ENCODE peak calls at places on chromosomes 3 and 15, in five cellular contexts. C, T, A, P and D are unnamed samples.

GRCh38 chr3:129358177-129359101 is 70.0 kb downstream of the EFCAB12 start:
- DNase-seq in P (no peak), T (no peak), C (no peak), A (no peak), D (no peak)

GRCh38 chr3:185423178-185423577 is 60.2 kb downstream of the MAP3K13 start:
- DNase-seq in A (no peak), P (no peak), T (no peak), C (peak), D (no peak)

GRCh38 chr3:72306800-72307341 is 521.9 kb upstream of the PROK2 start:
- DNase-seq in C (peak), A (no peak), T (no peak), P (peak), D (no peak)

GRCh38 chr15:68672781-68673205 is 94.0 kb downstream of the CORO2B start:
- DNase-seq in C (no peak), P (peak), T (no peak), A (no peak), D (no peak)

GRCh38 chr3:128323206-128324081 is 143.2 kb downstream of the DNAJB8 start:
- DNase-seq in C (no peak), P (no peak), T (no peak), A (no peak), D (peak)

GRCh38 chr15:52104532-52105004 is 8.0 kb downstream of the BCL2L10 start:
- DNase-seq in T (no peak), C (no peak), P (no peak), A (no peak), D (no peak)

GRCh38 chr3:42117175-42118008 is 26.2 kb downstream of the TRAK1 start:
- DNase-seq in P (peak), C (no peak), A (no peak), T (no peak), D (no peak)

GRCh38 chr3:120791958-120792357 is 49.4 kb downstream of the GTF2E1 start:
- DNase-seq in A (no peak), C (no peak), P (no peak), T (no peak), D (no peak)

GRCh38 chr15:67736810-67737209 is 88.5 kb upstream of the SKOR1 start:
- DNase-seq in T (no peak), A (no peak), C (peak), P (no peak), D (no peak)

GRCh38 chr3:176574736-176575135 is 622.5 kb downstream of the TBL1XR1 start:
- DNase-seq in P (no peak), C (no peak), A (no peak), T (no peak), D (no peak)

GRCh38 chr3:17795733-17796132 is 53.3 kb upstream of the TBC1D5 start:
- DNase-seq in C (no peak), T (no peak), A (no peak), P (no peak), D (no peak)

GRCh38 chr3:122263058-122263457 is 62.0 kb upstream of the CSTA start:
- DNase-seq in C (no peak), T (no peak), P (peak), A (no peak), D (no peak)

GRCh38 chr3:45773044-45773443 is 23.3 kb downstream of the SLC6A20 start:
- DNase-seq in A (no peak), T (no peak), P (no peak), C (no peak), D (no peak)

GRCh38 chr3:197901626-197902025 is 48.4 kb upstream of the RPL35A start:
- DNase-seq in C (no peak), T (no peak), A (no peak), P (no peak), D (no peak)

GRCh38 chr3:13015286-13016082 is 57.7 kb downstream of the IQSEC1 start:
- DNase-seq in C (no peak), P (no peak), A (no peak), T (no peak), D (no peak)

GRCh38 chr3:129500334-129500658 is 28.1 kb upstream of the RHO start:
- DNase-seq in P (no peak), A (no peak), C (no peak), T (no peak), D (no peak)

GRCh38 chr3:110362756-110363155 is 708.9 kb upstream of the NECTIN3 start:
- DNase-seq in T (no peak), A (no peak), C (no peak), P (no peak), D (no peak)

GRCh38 chr3:55163421-55163820 is 235.6 kb upstream of the LRTM1 start:
- DNase-seq in T (no peak), P (no peak), C (no peak), A (no peak), D (no peak)

GRCh38 chr15:58243083-58243482 is 104.9 kb downstream of the AQP9 start:
- DNase-seq in P (no peak), A (no peak), C (peak), T (no peak), D (no peak)

GRCh38 chr3:8942115-8942514 is 21.2 kb downstream of the RAD18 start:
- DNase-seq in P (no peak), T (no peak), A (no peak), C (no peak), D (no peak)

GRCh38 chr3:119639494-119640350 is 20.7 kb downstream of the POPDC2 start:
- DNase-seq in T (no peak), P (no peak), C (no peak), A (no peak), D (no peak)

GRCh38 chr15:88701561-88702095 is 62.8 kb downstream of the ISG20 start:
- DNase-seq in P (peak), C (no peak), T (no peak), A (no peak), D (no peak)

GRCh38 chr15:58564967-58565366 is 133.2 kb downstream of the LIPC start:
- DNase-seq in C (no peak), T (no peak), A (no peak), P (no peak), D (no peak)

GRCh38 chr3:12395349-12396012 is 88.8 kb upstream of the TSEN2 start:
- DNase-seq in P (no peak), C (no peak), T (no peak), A (no peak), D (no peak)

GRCh38 chr3:108096506-108097325 is 5.9 kb upstream of the CD47 start:
- DNase-seq in A (no peak), T (no peak), C (peak), P (no peak), D (no peak)

GRCh38 chr3:51675201-51675611 is 4.2 kb downstream of the TEX264 start:
- DNase-seq in A (no peak), C (no peak), T (no peak), P (no peak), D (no peak)

GRCh38 chr3:21839592-21839991 is 88.6 kb upstream of the ZNF385D start:
- DNase-seq in C (peak), A (no peak), T (no peak), P (peak), D (no peak)

GRCh38 chr15:92899910-92900711 is at the start of gene CHD2:
- DNase-seq in P (peak), T (no peak), C (peak), A (peak), D (peak)

GRCh38 chr3:57956119-57956832 is 51.9 kb upstream of the FLNB start:
- DNase-seq in T (no peak), C (no peak), A (no peak), P (no peak), D (no peak)